ENCODE peak calls at places on chromosome 22, in ten cellular contexts. E, G, Q, D, T, S, C, W, L and F are unnamed samples.

GRCh38 chr22:27213766-27214581 is 556.6 kb downstream of the MIAT start:
- DNase-seq in L (peak), T (peak), G (peak), Q (no peak), E (no peak), S (peak), W (no peak), D (no peak), C (peak), F (no peak)

GRCh38 chr22:41793871-41794270 is 6.6 kb upstream of the CCDC134 start:
- DNase-seq in T (no peak), Q (no peak), L (no peak), G (no peak), W (no peak), E (no peak), C (no peak), D (no peak), S (no peak), F (no peak)

GRCh38 chr22:29149841-29150555 is 55.7 kb upstream of the EMID1 start:
- DNase-seq in Q (no peak), T (no peak), C (peak), G (no peak), W (no peak), D (no peak), E (no peak), S (peak), L (no peak), F (no peak)

GRCh38 chr22:30830907-30831306 is 136.2 kb downstream of the OSBP2 start:
- DNase-seq in L (peak), C (no peak), D (no peak), T (no peak), Q (no peak), W (peak), G (no peak), E (no peak), S (peak), F (no peak)

GRCh38 chr22:48744283-48744641 is 1083.4 kb downstream of the BRD1 start:
- DNase-seq in L (no peak), Q (no peak), G (peak), E (no peak), S (peak), W (peak), D (no peak), T (peak), C (no peak), F (no peak)

GRCh38 chr22:33357894-33358440 is 299.8 kb upstream of the SYN3 start:
- DNase-seq in Q (no peak), D (no peak), S (no peak), G (no peak), T (no peak), C (no peak), W (no peak), E (no peak), L (no peak), F (no peak)

GRCh38 chr22:48949375-48950149 is 878.1 kb downstream of the BRD1 start:
- DNase-seq in W (peak), L (no peak), G (peak), T (no peak), E (no peak), D (no peak), S (peak), C (no peak), Q (no peak), F (no peak)

GRCh38 chr22:35601743-35602633 is 15.1 kb downstream of the MB start:
- DNase-seq in L (peak), T (no peak), E (no peak), C (peak), G (no peak), D (no peak), S (peak), Q (no peak), W (no peak), F (no peak)

GRCh38 chr22:45318558-45319318 is 9.0 kb downstream of the FAM118A start:
- DNase-seq in E (no peak), W (no peak), Q (no peak), C (no peak), G (no peak), T (peak), S (no peak), D (peak), L (no peak), F (no peak)

GRCh38 chr22:17065433-17065832 is 19.4 kb upstream of the IL17RA start:
- DNase-seq in S (no peak), L (no peak), T (no peak), E (no peak), G (peak), Q (no peak), C (peak), D (no peak), W (peak), F (no peak)

GRCh38 chr22:37442537-37442936 is 15.3 kb upstream of the ELFN2 start:
- DNase-seq in E (no peak), S (no peak), W (no peak), C (no peak), Q (no peak), D (no peak), G (no peak), T (no peak), L (peak), F (no peak)

GRCh38 chr22:36383110-36383581 is 4.6 kb downstream of the MYH9 start:
- DNase-seq in E (no peak), T (no peak), L (peak), G (no peak), Q (no peak), D (peak), S (peak), C (no peak), W (peak), F (no peak)

GRCh38 chr22:48869161-48869560 is 958.5 kb downstream of the BRD1 start:
- DNase-seq in W (no peak), D (no peak), L (no peak), T (no peak), C (no peak), S (no peak), E (no peak), Q (no peak), G (no peak), F (no peak)

GRCh38 chr22:29224859-29225410 is 19.2 kb downstream of the EMID1 start:
- DNase-seq in L (no peak), C (peak), E (no peak), D (no peak), Q (no peak), S (peak), G (no peak), W (no peak), T (no peak), F (no peak)

GRCh38 chr22:37633693-37634504 is 5.6 kb upstream of the SH3BP1 start:
- DNase-seq in T (peak), S (peak), E (peak), D (peak), L (peak), G (peak), Q (peak), W (peak), C (peak), F (no peak)

GRCh38 chr22:41512421-41513194 is 31.7 kb downstream of the POLR3H start:
- DNase-seq in S (peak), L (peak), G (no peak), Q (peak), T (peak), C (peak), W (no peak), E (no peak), D (no peak), F (no peak)

GRCh38 chr22:19105867-19106802 is 16.1 kb downstream of the DGCR2 start:
- DNase-seq in Q (peak), C (no peak), G (no peak), S (no peak), W (no peak), L (no peak), D (peak), E (no peak), T (no peak), F (peak)

GRCh38 chr22:21445437-21446127 is 21.6 kb upstream of the TMEM191C start:
- DNase-seq in E (no peak), Q (no peak), C (peak), W (peak), T (peak), L (no peak), G (peak), S (no peak), D (no peak), F (peak)

GRCh38 chr22:45228401-45228754 is 12.3 kb downstream of the KIAA0930 start:
- DNase-seq in Q (no peak), E (no peak), T (no peak), W (no peak), G (no peak), S (peak), L (no peak), D (no peak), C (no peak), F (no peak)

GRCh38 chr22:47768027-47768426 is 1005.6 kb downstream of the TBC1D22A start:
- DNase-seq in W (no peak), G (no peak), T (no peak), L (no peak), S (no peak), Q (no peak), C (no peak), E (no peak), D (no peak), F (no peak)

GRCh38 chr22:32079110-32080089 is 36.3 kb downstream of the SLC5A1 start:
- DNase-seq in T (no peak), Q (no peak), C (no peak), E (no peak), L (peak), S (peak), W (peak), G (no peak), D (no peak), F (no peak)

GRCh38 chr22:44410396-44411056 is 87.5 kb downstream of the RTL6 start:
- DNase-seq in C (no peak), G (no peak), W (peak), S (peak), Q (no peak), T (no peak), D (no peak), E (no peak), L (no peak), F (no peak)

GRCh38 chr22:27489265-27489675 is 312.3 kb downstream of the MN1 start:
- DNase-seq in D (no peak), Q (no peak), L (peak), T (no peak), G (no peak), W (peak), S (peak), C (no peak), E (no peak), F (no peak)

GRCh38 chr22:43972931-43973330 is 17.7 kb downstream of the SAMM50 start:
- DNase-seq in D (no peak), T (no peak), W (no peak), E (no peak), L (no peak), C (no peak), S (no peak), G (no peak), Q (no peak), F (no peak)

GRCh38 chr22:50507421-50507990 is at the start of gene LMF2:
- DNase-seq in S (peak), D (peak), W (peak), T (peak), Q (peak), E (peak), G (peak), L (no peak), C (peak), F (peak)

GRCh38 chr22:50169774-50170341 is 673 bp upstream of the PANX2 start:
- DNase-seq in Q (no peak), C (no peak), D (peak), E (no peak), T (peak), S (peak), G (no peak), L (no peak), W (peak), F (no peak)

GRCh38 chr22:50503475-50504145 is 3.9 kb downstream of the LMF2 start:
- DNase-seq in Q (no peak), D (no peak), W (no peak), T (peak), E (no peak), G (no peak), S (peak), C (no peak), L (no peak), F (no peak)

GRCh38 chr22:31243339-31244043 is 31.4 kb downstream of the LIMK2 start:
- DNase-seq in C (no peak), S (peak), Q (no peak), L (peak), E (no peak), W (no peak), T (no peak), D (no peak), G (no peak), F (no peak)

GRCh38 chr22:40484906-40485660 is 114.7 kb downstream of the SGSM3 start:
- DNase-seq in E (no peak), T (no peak), W (no peak), S (peak), G (no peak), Q (no peak), C (no peak), L (no peak), D (no peak), F (no peak)

GRCh38 chr22:50489363-50490243 is 2.9 kb downstream of the MIOX start:
- DNase-seq in S (peak), G (no peak), W (no peak), D (no peak), T (peak), C (no peak), Q (no peak), E (no peak), L (no peak), F (no peak)

GRCh38 chr22:49328630-49329405 is 498.9 kb downstream of the BRD1 start:
- DNase-seq in S (peak), E (peak), Q (no peak), D (no peak), C (peak), W (peak), L (no peak), T (no peak), G (peak), F (no peak)

GRCh38 chr22:37566329-37566837 is 6.1 kb downstream of the CDC42EP1 start:
- DNase-seq in S (peak), E (no peak), Q (no peak), L (no peak), G (no peak), W (no peak), C (peak), T (peak), D (peak), F (no peak)

GRCh38 chr22:47750086-47750485 is 987.6 kb downstream of the TBC1D22A start:
- DNase-seq in C (no peak), E (no peak), W (no peak), S (no peak), G (no peak), D (no peak), Q (no peak), L (no peak), T (no peak), F (no peak)

GRCh38 chr22:38718414-38718813 is 12.7 kb downstream of the GTPBP1 start:
- DNase-seq in G (no peak), Q (peak), S (peak), C (peak), E (no peak), D (no peak), L (peak), W (peak), T (peak), F (peak)
- TF ChIP-seq CTCF in G (peak), Q (no peak), S (peak), C (peak), E (peak), D (no peak), L (peak), W (peak), T (no peak), F (peak)

GRCh38 chr22:20116951-20117645 is at the start of gene TRMT2A:
- DNase-seq in Q (peak), W (peak), C (peak), T (peak), D (peak), L (peak), G (peak), S (peak), E (peak), F (peak)
- TF ChIP-seq CTCF in Q (no peak), W (no peak), C (no peak), T (peak), D (no peak), L (no peak), G (no peak), S (peak), E (peak), F (no peak)

GRCh38 chr22:22712092-22712658 is 67.8 kb downstream of the GGTLC2 start:
- DNase-seq in L (no peak), T (no peak), E (no peak), W (no peak), C (no peak), S (no peak), G (peak), Q (no peak), D (no peak), F (no peak)

GRCh38 chr22:22711532-22711913 is 67.1 kb downstream of the GGTLC2 start:
- DNase-seq in Q (no peak), S (no peak), G (peak), E (peak), L (no peak), T (no peak), D (no peak), C (no peak), W (no peak), F (no peak)

GRCh38 chr22:22712666-22713365 is 68.4 kb downstream of the GGTLC2 start:
- DNase-seq in L (no peak), T (no peak), C (no peak), S (no peak), W (no peak), Q (no peak), D (no peak), E (no peak), G (peak), F (no peak)

GRCh38 chr22:22710719-22711531 is 66.5 kb downstream of the GGTLC2 start:
- DNase-seq in L (no peak), C (peak), E (peak), D (peak), G (peak), S (no peak), W (peak), T (peak), Q (peak), F (peak)

GRCh38 chr22:22709719-22710445 is 65.5 kb downstream of the GGTLC2 start:
- DNase-seq in W (no peak), G (peak), L (no peak), E (peak), S (no peak), D (no peak), Q (peak), T (no peak), C (no peak), F (peak)
- TF ChIP-seq CTCF in W (no peak), G (no peak), L (peak), E (peak), S (peak), D (no peak), Q (peak), T (no peak), C (no peak), F (peak)

DNA sequence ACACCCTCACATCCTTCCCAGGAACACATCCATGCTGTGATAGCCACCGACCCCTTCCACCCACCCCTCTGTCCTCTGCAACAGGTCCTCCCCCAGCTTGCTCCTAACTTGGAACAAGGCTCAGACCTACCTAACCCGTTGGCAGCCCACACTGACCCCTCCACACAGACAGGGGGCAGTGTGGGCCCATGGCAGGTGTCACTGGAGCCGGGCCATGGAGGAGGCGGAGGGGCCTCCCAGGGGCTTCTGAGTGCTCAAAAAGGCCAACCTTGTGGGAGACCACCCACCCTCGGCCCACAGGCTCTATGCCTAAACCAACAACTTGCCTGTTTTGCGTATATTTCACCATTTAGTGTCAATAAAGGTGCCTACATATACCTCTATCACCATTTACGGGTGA is 57.0 kb downstream of the CERK start:
- DNase-seq in T (no peak), D (peak), Q (peak), G (no peak), C (no peak), L (no peak), S (peak), E (no peak), W (no peak), F (peak)
- TF ChIP-seq CTCF in T (no peak), D (peak), Q (peak), G (peak), C (peak), L (peak), S (peak), E (no peak), W (no peak), F (peak)